ENCODE peak calls at places on chromosomes 3 and 15, in eight cellular contexts. U is CD8-positive, alpha-beta T cell; L is small intestine; A is astrocyte of the spinal cord; E is H54; Y is Kasumi-1; Q is choroid plexus epithelial cell; W is fibroblast of lung. X is an unnamed sample.

GRCh38 chr3:16399473-16399872 is 114.0 kb downstream of the RFTN1 start:
- DNase-seq in U (no peak), L (no peak), A (peak; percentile 76), E (peak; percentile 35), Y (no peak), Q (peak; percentile 87), W (peak; percentile 87), X (no peak)

GRCh38 chr3:51381333-51381705 is 3.8 kb upstream of the MANF start:
- DNase-seq in U (no peak), L (no peak), A (no peak), E (no peak), Y (no peak), Q (no peak), W (no peak), X (no peak)

GRCh38 chr3:27532931-27533607 is 48.9 kb upstream of the SLC4A7 start:
- DNase-seq in U (no peak), L (no peak), A (peak; percentile 62), E (no peak), Y (no peak), Q (peak; percentile 49), W (peak; percentile 36), X (peak; percentile 29)

GRCh38 chr3:174882789-174883188 is 23.7 kb downstream of the NAALADL2 start:
- DNase-seq in U (no peak), L (no peak), A (no peak), E (no peak), Y (no peak), Q (no peak), W (no peak), X (no peak)

GRCh38 chr15:56208641-56209155 is 35.0 kb downstream of the RFX7 start:
- DNase-seq in U (no peak), L (no peak), A (peak; percentile 66), E (no peak), Y (no peak), Q (peak; percentile 13), W (peak; percentile 49), X (no peak)

GRCh38 chr3:53140575-53141467 is 10.6 kb upstream of the RFT1 start:
- DNase-seq in U (no peak), L (no peak), A (peak; percentile 37), E (no peak), Y (peak; percentile 78), Q (peak; percentile 70), W (peak; percentile 44), X (no peak)

GRCh38 chr15:78626611-78627010 is 5.8 kb upstream of the CHRNA3 start:
- DNase-seq in U (no peak), L (no peak), A (no peak), E (no peak), Y (no peak), Q (no peak), W (no peak), X (no peak)

GRCh38 chr15:32844118-32844711 is 126.4 kb downstream of the GREM1 start:
- DNase-seq in U (no peak), L (peak; percentile 7), A (peak; percentile 65), E (no peak), Y (peak; percentile 35), Q (peak; percentile 81), W (peak; percentile 78), X (peak; percentile 51)

GRCh38 chr3:184169896-184170875 is 4.5 kb upstream of the AP2M1 start:
- DNase-seq in U (no peak), L (no peak), A (no peak), E (no peak), Y (no peak), Q (no peak), W (no peak), X (no peak)

GRCh38 chr3:195110647-195111321 is 160.2 kb downstream of the XXYLT1 start:
- DNase-seq in U (no peak), L (no peak), A (no peak), E (no peak), Y (peak; percentile 84), Q (peak; percentile 25), W (peak; percentile 17), X (no peak)

GRCh38 chr3:44418549-44418948 is 58.9 kb downstream of the ZNF445 start:
- DNase-seq in U (no peak), L (no peak), A (no peak), E (no peak), Y (no peak), Q (no peak), W (no peak), X (no peak)

GRCh38 chr3:169939751-169940150 is 26.9 kb upstream of the SEC62 start:
- DNase-seq in U (no peak), L (no peak), A (no peak), E (no peak), Y (no peak), Q (no peak), W (no peak), X (no peak)

GRCh38 chr3:46847744-46848143 is 15.5 kb downstream of the MYL3 start:
- DNase-seq in U (no peak), L (no peak), A (no peak), E (no peak), Y (no peak), Q (no peak), W (no peak), X (no peak)

GRCh38 chr3:139450155-139450554 is 26.2 kb downstream of the RBP2 start:
- DNase-seq in U (no peak), L (peak; percentile 78), A (no peak), E (no peak), Y (no peak), Q (no peak), W (no peak), X (no peak)

GRCh38 chr3:36937492-36937891 is 7.4 kb downstream of the TRANK1 start:
- DNase-seq in U (no peak), L (no peak), A (no peak), E (no peak), Y (no peak), Q (no peak), W (no peak), X (no peak)

GRCh38 chr3:114418724-114419543 is 125.1 kb downstream of the TIGIT start:
- DNase-seq in U (no peak), L (peak; percentile 69), A (peak; percentile 84), E (peak; percentile 2), Y (peak; percentile 84), Q (peak; percentile 97), W (peak; percentile 98), X (peak; percentile 78)

GRCh38 chr15:68487087-68487843 is 55.3 kb upstream of the ITGA11 start:
- DNase-seq in U (no peak), L (no peak), A (peak; percentile 57), E (no peak), Y (no peak), Q (peak; percentile 61), W (peak; percentile 35), X (no peak)

GRCh38 chr3:138861755-138862333 is 27.1 kb upstream of the PIK3CB start:
- DNase-seq in U (no peak), L (no peak), A (peak; percentile 92), E (peak; percentile 76), Y (no peak), Q (peak; percentile 86), W (peak; percentile 12), X (peak; percentile 28)

GRCh38 chr3:172087827-172088580 is 48.6 kb downstream of the FNDC3B start:
- DNase-seq in U (no peak), L (peak; percentile 73), A (no peak), E (no peak), Y (no peak), Q (no peak), W (no peak), X (no peak)

GRCh38 chr3:10758304-10759037 is 57.6 kb upstream of the SLC6A11 start:
- DNase-seq in U (peak; percentile 38), L (peak; percentile 51), A (peak; percentile 57), E (peak; percentile 72), Y (peak; percentile 82), Q (peak; percentile 88), W (peak; percentile 66), X (peak; percentile 65)

GRCh38 chr3:119604878-119605277 is 7.2 kb downstream of the PLA1A start:
- DNase-seq in U (no peak), L (no peak), A (peak; percentile 75), E (peak; percentile 49), Y (no peak), Q (peak; percentile 50), W (peak; percentile 31), X (no peak)

GRCh38 chr3:194782767-194783404 is 97.2 kb downstream of the FAM43A start:
- DNase-seq in U (no peak), L (no peak), A (peak; percentile 76), E (no peak), Y (no peak), Q (peak; percentile 91), W (no peak), X (no peak)

X was measured in endothelial cell of umbilical vein.